ENCODE peak calls at places on chromosomes 3 and 15, in six cellular contexts. R is mammary epithelial cell, C is GM23338, D is PC-3, B is HepG2, Z is endothelial cell of umbilical vein. V is an unnamed sample.
A peak's percentile ranks its signal among the peaks of the same experiment; 100 is the strongest.

GRCh38 chr3:186053954-186054353 is 54.9 kb downstream of the ETV5 start:
- DNase-seq in R (no peak), C (peak; percentile 23), D (no peak), B (no peak), Z (no peak), V (no peak)

GRCh38 chr3:179624471-179624870 is 19.9 kb downstream of the NDUFB5 start:
- DNase-seq in R (no peak), C (no peak), D (peak; percentile 42), B (no peak), Z (no peak), V (no peak)

GRCh38 chr15:73335026-73335425 is 33.7 kb downstream of the HCN4 start:
- DNase-seq in R (no peak), C (no peak), D (no peak), B (no peak), Z (no peak), V (no peak)

GRCh38 chr3:139552632-139553335 is 13.2 kb upstream of the RBP1 start:
- DNase-seq in R (no peak), C (no peak), D (no peak), B (no peak), Z (no peak), V (no peak)

GRCh38 chr15:98878172-98878571 is 129.4 kb downstream of the PGPEP1L start:
- DNase-seq in R (no peak), C (no peak), D (no peak), B (no peak), Z (no peak), V (no peak)

GRCh38 chr15:62209322-62209721 is 44.2 kb upstream of the C2CD4B start:
- DNase-seq in R (peak; percentile 51), C (no peak), D (no peak), B (no peak), Z (no peak), V (no peak)

GRCh38 chr15:98440917-98441316 is 207.4 kb upstream of the IGF1R start:
- DNase-seq in R (no peak), C (no peak), D (no peak), B (no peak), Z (no peak), V (peak; percentile 8)

GRCh38 chr15:38795471-38796245 is 231.0 kb upstream of the RASGRP1 start:
- DNase-seq in R (no peak), C (no peak), D (no peak), B (no peak), Z (peak; percentile 14), V (no peak)

GRCh38 chr3:196518999-196519737 is 4.0 kb upstream of the SMCO1 start:
- DNase-seq in R (peak; percentile 63), C (peak; percentile 95), D (peak; percentile 86), B (peak; percentile 82), Z (peak; percentile 62), V (peak; percentile 83)

GRCh38 chr3:127050733-127051132 is 67.8 kb downstream of the PLXNA1 start:
- DNase-seq in R (no peak), C (no peak), D (no peak), B (no peak), Z (no peak), V (no peak)

GRCh38 chr3:71817262-71817661 is 32.3 kb upstream of the PROK2 start:
- DNase-seq in R (no peak), C (peak; percentile 57), D (no peak), B (no peak), Z (no peak), V (no peak)

GRCh38 chr3:149406244-149406752 is 28.8 kb upstream of the TM4SF1 start:
- DNase-seq in R (no peak), C (no peak), D (no peak), B (no peak), Z (no peak), V (no peak)

GRCh38 chr15:76199106-76200082 is 111.9 kb downstream of the ETFA start:
- DNase-seq in R (peak; percentile 27), C (no peak), D (no peak), B (no peak), Z (no peak), V (no peak)

GRCh38 chr15:81308260-81308659 is 15.7 kb downstream of the STARD5 start:
- DNase-seq in R (no peak), C (no peak), D (no peak), B (no peak), Z (no peak), V (no peak)

GRCh38 chr3:86792316-86792715 is 198.6 kb downstream of the VGLL3 start:
- DNase-seq in R (no peak), C (no peak), D (peak; percentile 27), B (no peak), Z (no peak), V (no peak)

GRCh38 chr3:193673845-193674244 is 80.8 kb downstream of the OPA1 start:
- DNase-seq in R (no peak), C (no peak), D (no peak), B (no peak), Z (no peak), V (no peak)

GRCh38 chr3:98826126-98826525 is 63.0 kb downstream of the ST3GAL6 start:
- DNase-seq in R (no peak), C (no peak), D (no peak), B (no peak), Z (no peak), V (no peak)

GRCh38 chr3:78988324-78988723 is 779.5 kb downstream of the ROBO1 start:
- DNase-seq in R (no peak), C (no peak), D (peak; percentile 51), B (peak; percentile 59), Z (peak; percentile 26), V (no peak)

GRCh38 chr3:50139308-50139707 is 15.8 kb upstream of the SEMA3F start:
- DNase-seq in R (no peak), C (peak; percentile 74), D (no peak), B (no peak), Z (no peak), V (no peak)

GRCh38 chr3:10529809-10530208 is 24.4 kb upstream of the ATP2B2 start:
- DNase-seq in R (no peak), C (no peak), D (no peak), B (no peak), Z (no peak), V (no peak)

GRCh38 chr3:132966374-132966773 is 71.8 kb upstream of the TMEM108 start:
- DNase-seq in R (no peak), C (no peak), D (peak; percentile 31), B (no peak), Z (no peak), V (no peak)

GRCh38 chr15:25251700-25252390 is 187.0 kb downstream of the UBE3A start:
- DNase-seq in R (no peak), C (no peak), D (no peak), B (no peak), Z (no peak), V (no peak)

GRCh38 chr3:170180107-170180951 is 1.2 kb downstream of the PHC3 start:
- DNase-seq in R (peak; percentile 35), C (no peak), D (peak; percentile 45), B (no peak), Z (peak; percentile 63), V (peak; percentile 41)

GRCh38 chr3:146277953-146278631 is 27.2 kb upstream of the PLSCR4 start:
- DNase-seq in R (peak; percentile 47), C (no peak), D (peak; percentile 85), B (peak; percentile 4), Z (peak; percentile 97), V (no peak)

GRCh38 chr3:62771331-62772097 is 103.7 kb downstream of the CADPS start:
- DNase-seq in R (no peak), C (no peak), D (no peak), B (peak; percentile 35), Z (no peak), V (no peak)

GRCh38 chr3:188539631-188540194 is 385.8 kb downstream of the LPP start:
- DNase-seq in R (no peak), C (no peak), D (no peak), B (no peak), Z (no peak), V (no peak)

GRCh38 chr15:68256675-68257450 is 20.7 kb upstream of the FEM1B start:
- DNase-seq in R (peak; percentile 92), C (peak; percentile 95), D (peak; percentile 81), B (peak; percentile 56), Z (peak; percentile 76), V (peak; percentile 52)

GRCh38 chr15:60426870-60427528 is 29.2 kb upstream of the ANXA2 start:
- DNase-seq in R (peak; percentile 70), C (no peak), D (peak; percentile 74), B (no peak), Z (peak; percentile 26), V (no peak)

GRCh38 chr15:68217341-68217740 is 12.2 kb downstream of the CLN6 start:
- DNase-seq in R (no peak), C (no peak), D (no peak), B (no peak), Z (no peak), V (no peak)

GRCh38 chr3:45915518-45916231 is 27.6 kb upstream of the CXCR6 start:
- DNase-seq in R (peak; percentile 93), C (no peak), D (peak; percentile 82), B (no peak), Z (no peak), V (no peak)

GRCh38 chr15:78695046-78695671 is 54.1 kb upstream of the CHRNB4 start:
- DNase-seq in R (no peak), C (no peak), D (peak; percentile 8), B (no peak), Z (no peak), V (no peak)

DNA sequence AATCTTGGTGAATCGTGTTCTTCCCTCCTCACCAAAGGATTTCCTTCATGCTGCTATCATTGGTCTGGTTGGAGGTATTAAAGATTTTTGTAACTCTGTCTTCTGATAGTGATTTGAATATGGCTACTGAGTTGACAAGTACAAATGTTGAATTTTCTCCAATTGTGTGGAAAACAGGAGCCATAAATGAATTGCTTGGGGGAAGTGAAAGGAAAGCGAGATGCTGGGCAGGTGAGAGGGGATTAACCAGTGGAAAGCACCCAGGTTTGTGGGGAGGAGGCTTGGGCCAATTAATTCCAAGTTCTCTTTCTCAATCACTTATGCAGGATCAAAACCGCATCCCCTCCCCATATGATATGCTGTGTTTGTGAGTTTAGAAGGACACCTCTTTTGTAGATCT is 372.5 kb downstream of the IL20RB start:
- DNase-seq in R (no peak), C (no peak), D (no peak), B (no peak), Z (no peak), V (no peak)
- H3K4me3 ChIP-seq in R (no peak overlapping the region), C (no peak overlapping the region), D (no peak overlapping the region), B (no peak overlapping the region), Z (no peak overlapping the region), V (no peak overlapping the region)

GRCh38 chr3:177622520-177622919 is 425.2 kb upstream of the TBL1XR1 start:
- DNase-seq in R (no peak), C (peak; percentile 24), D (peak; percentile 59), B (no peak), Z (peak; percentile 68), V (no peak)
- TF ChIP-seq CTCF in R (no peak), C (no peak), D (peak; percentile 26), B (no peak), Z (no peak), V (no peak)

GRCh38 chr15:89377042-89377841 is 42.6 kb upstream of the POLG start:
- DNase-seq in R (no peak), C (peak; percentile 46), D (no peak), B (no peak), Z (no peak), V (no peak)
- H2AFZ ChIP-seq in R (no peak overlapping the region), C (peak overlapping the region; percentile 88), D (no peak overlapping the region), B (no peak overlapping the region), Z (no peak overlapping the region), V (no peak overlapping the region)

DNA sequence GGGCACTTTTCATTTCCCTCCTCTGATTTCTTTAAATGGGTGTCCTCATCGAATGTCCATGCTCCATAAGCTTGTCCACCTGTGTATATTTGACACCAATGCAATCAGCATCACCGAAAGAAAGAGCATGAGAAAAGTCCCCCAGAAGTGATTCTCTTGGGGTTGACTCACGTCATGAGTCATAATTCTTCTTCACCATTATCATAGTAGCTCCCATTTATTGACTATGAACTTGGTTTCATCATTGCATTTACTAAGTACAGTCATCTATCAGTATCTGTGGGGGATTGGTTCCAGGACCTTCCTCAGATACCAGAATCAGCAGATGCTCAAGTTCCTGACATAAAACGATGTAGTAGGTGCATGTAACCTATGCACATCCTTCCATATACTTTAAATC is 372.5 kb upstream of the CFAP20DC start:
- DNase-seq in R (peak; percentile 92), C (no peak), D (peak; percentile 80), B (no peak), Z (no peak), V (no peak)
- H3K4me3 ChIP-seq in R (no peak overlapping the region), C (no peak overlapping the region), D (no peak overlapping the region), B (no peak overlapping the region), Z (no peak overlapping the region), V (no peak overlapping the region)

V was measured in OCI-LY7.